ENCODE peak calls at places on chromosomes 5 and 9, in six cellular contexts. G is pancreas, U is fibroblast of mammary gland, D is GM06990, I is tibial nerve, A is bronchial epithelial cell. H is an unnamed sample.

GRCh38 chr5:180975338-180975737 is 13.3 kb upstream of the BTNL3 start:
- DNase-seq in D (peak), I (no peak), U (no peak), A (no peak), G (no peak), H (no peak)

GRCh38 chr5:55175781-55176175 is 2.8 kb upstream of the CDC20B start:
- DNase-seq in A (no peak), U (no peak), I (no peak), D (no peak), G (no peak), H (no peak)

GRCh38 chr5:81774359-81774758 is 23.5 kb upstream of the SSBP2 start:
- DNase-seq in A (no peak), G (no peak), U (no peak), I (no peak), D (no peak), H (no peak)

GRCh38 chr9:20321683-20322082 is 300.6 kb downstream of the MLLT3 start:
- DNase-seq in A (peak), U (peak), G (no peak), I (no peak), D (no peak), H (no peak)

GRCh38 chr9:134291452-134291881 is 34.8 kb upstream of the RXRA start:
- DNase-seq in D (no peak), I (no peak), A (no peak), G (no peak), U (no peak), H (no peak)

GRCh38 chr9:134061019-134061687 is 6.7 kb downstream of the BRD3 start:
- DNase-seq in A (no peak), G (no peak), D (no peak), U (no peak), I (no peak), H (no peak)

GRCh38 chr5:10469253-10470030 is 27.8 kb downstream of the ROPN1L start:
- DNase-seq in U (peak), A (peak), G (no peak), D (no peak), I (no peak), H (no peak)

GRCh38 chr5:138752341-138752950 is 779 bp upstream of the CTNNA1 start:
- DNase-seq in A (peak), G (peak), I (no peak), U (no peak), D (peak), H (peak)

GRCh38 chr9:129863059-129863690 is 27.9 kb downstream of the USP20 start:
- DNase-seq in I (no peak), U (peak), A (peak), D (peak), G (no peak), H (peak)

GRCh38 chr5:41925555-41925946 is 470 bp downstream of the FBXO4 start:
- DNase-seq in D (no peak), U (peak), A (peak), G (peak), I (no peak), H (peak)

GRCh38 chr9:109248133-109248581 is 72.7 kb downstream of the EPB41L4B start:
- DNase-seq in G (peak), D (no peak), I (no peak), U (peak), A (no peak), H (peak)

GRCh38 chr5:95942968-95943367 is 18.7 kb downstream of the ELL2 start:
- DNase-seq in D (no peak), U (no peak), A (no peak), G (no peak), I (no peak), H (no peak)

GRCh38 chr5:58940446-58940845 is 357.6 kb downstream of the RAB3C start:
- DNase-seq in G (peak), I (no peak), U (peak), D (no peak), A (no peak), H (peak)

GRCh38 chr9:90726215-90726614 is 75.4 kb upstream of the SYK start:
- DNase-seq in I (no peak), G (no peak), U (no peak), D (no peak), A (no peak), H (no peak)

GRCh38 chr5:148938535-148938907 is 112.1 kb downstream of the ADRB2 start:
- DNase-seq in I (no peak), G (no peak), D (no peak), U (no peak), A (peak), H (no peak)

GRCh38 chr5:4017076-4017803 is 421.6 kb downstream of the IRX1 start:
- DNase-seq in D (no peak), U (no peak), A (no peak), G (no peak), I (no peak), H (no peak)

GRCh38 chr5:150341331-150341730 is 16.2 kb upstream of the TCOF1 start:
- DNase-seq in G (no peak), U (no peak), I (no peak), D (no peak), A (no peak), H (no peak)

GRCh38 chr9:2158729-2159128 is 143.6 kb downstream of the SMARCA2 start:
- DNase-seq in G (no peak), U (no peak), A (no peak), D (no peak), I (no peak), H (no peak)
- H3K4me3 ChIP-seq in G (no peak), U (peak), A (peak), D (peak), I (peak), H (peak)

DNA sequence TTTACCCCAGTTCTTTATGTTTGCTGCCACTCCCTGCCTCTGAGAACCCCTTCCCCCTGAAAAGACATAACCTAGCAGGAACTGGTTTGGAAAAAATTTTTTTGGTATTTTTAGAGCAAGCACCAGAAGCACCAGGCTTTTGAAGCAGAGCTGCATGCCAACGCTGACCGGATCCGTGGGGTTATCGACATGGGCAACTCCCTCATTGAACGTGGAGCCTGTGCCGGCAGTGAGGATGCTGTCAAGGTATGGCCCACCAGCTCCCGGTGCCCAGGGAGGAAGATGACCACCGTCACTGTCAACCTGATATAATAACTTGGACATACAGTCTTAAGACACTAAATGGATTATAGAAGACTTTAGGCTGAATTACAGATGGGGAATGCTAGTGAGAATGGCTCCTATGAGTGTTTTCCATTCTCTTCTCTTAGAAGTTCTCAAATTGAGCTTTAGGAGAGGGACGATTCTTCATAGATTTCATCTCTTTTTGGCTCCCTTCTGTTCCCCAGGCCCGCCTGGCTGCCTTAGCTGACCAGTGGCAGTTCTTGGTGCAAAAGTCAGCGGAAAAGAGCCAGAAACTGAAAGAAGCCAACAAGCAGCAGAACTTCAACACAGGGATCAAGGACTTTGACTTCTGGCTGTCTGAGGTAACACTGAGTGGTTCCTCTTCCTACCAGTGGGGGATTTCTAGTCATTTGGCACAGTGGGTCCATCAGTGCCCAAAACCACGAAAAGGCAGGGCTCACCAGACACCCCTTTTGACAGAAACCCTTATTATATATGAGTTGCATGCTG is 44.9 kb downstream of the DYNC2I2 start:
- DNase-seq in U (no peak), A (no peak), D (no peak), G (no peak), I (no peak), H (no peak)
- TF ChIP-seq CTCF in U (no peak), A (no peak), D (no peak), G (no peak), I (no peak), H (no peak)

GRCh38 chr9:125703662-125704061 is 3.3 kb downstream of the MAPKAP1 start:
- DNase-seq in D (no peak), A (no peak), I (no peak), G (no peak), U (no peak), H (no peak)
- H3K4me3 ChIP-seq in D (no peak), A (no peak), I (no peak), G (no peak), U (no peak), H (no peak)

GRCh38 chr5:73783823-73784222 is 157.8 kb downstream of the ARHGEF28 start:
- DNase-seq in A (peak), G (no peak), D (no peak), I (no peak), U (peak), H (peak)
- TF ChIP-seq CTCF in A (peak), G (no peak), D (peak), I (no peak), U (peak), H (peak)

DNA sequence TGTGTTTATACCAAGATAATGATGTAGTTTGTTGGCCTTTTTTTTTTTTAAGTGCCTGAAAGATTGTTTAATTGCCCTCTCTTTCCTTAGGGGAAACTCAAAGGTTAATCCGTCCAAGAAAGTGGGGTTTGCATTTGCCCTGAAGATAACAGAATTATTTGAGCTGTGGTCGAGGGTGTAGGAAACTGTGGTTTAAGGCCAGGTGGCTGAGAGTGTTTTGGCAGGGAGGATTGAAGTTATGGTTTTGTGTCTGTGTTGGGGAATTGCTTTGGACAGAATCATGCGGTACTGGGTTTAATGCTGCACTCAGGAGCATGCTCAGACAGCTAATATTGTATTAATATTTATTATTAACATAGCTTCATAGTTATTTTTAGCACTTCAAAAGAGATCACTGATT is 509.8 kb downstream of the EBF1 start:
- DNase-seq in U (no peak), G (no peak), I (no peak), D (no peak), A (no peak), H (no peak)
- H3K4me3 ChIP-seq in U (no peak), G (no peak), I (no peak), D (no peak), A (no peak), H (no peak)